ENCODE peak calls at places on chromosomes 12 and 14, in four cellular contexts. V is PC-3, Z is left lung, O is A549. L is an unnamed sample.

GRCh38 chr12:48019639-48020265 is 15.5 kb upstream of the COL2A1 start:
- DNase-seq in V (no peak), Z (no peak), O (no peak), L (no peak)

GRCh38 chr12:46660276-46660675 is 165.5 kb downstream of the SLC38A4 start:
- DNase-seq in V (no peak), O (no peak), Z (no peak), L (no peak)

GRCh38 chr14:67417633-67418032 is 5.7 kb upstream of the PLEK2 start:
- DNase-seq in O (no peak), Z (no peak), V (no peak), L (no peak)

GRCh38 chr12:89566615-89567014 is 40.8 kb upstream of the POC1B start:
- DNase-seq in V (no peak), O (no peak), Z (no peak), L (no peak)

GRCh38 chr12:55738113-55739024 is 4.6 kb upstream of the GDF11 start:
- DNase-seq in O (peak; percentile 79), V (peak; percentile 98), Z (peak; percentile 90), L (peak; percentile 73)

GRCh38 chr14:106203438-106203837 is 677.1 kb downstream of the TMEM121 start:
- DNase-seq in Z (no peak), O (no peak), V (no peak), L (no peak)

GRCh38 chr12:114430306-114430705 is 24.4 kb upstream of the TBX5 start:
- DNase-seq in V (peak; percentile 16), Z (no peak), O (no peak), L (no peak)

GRCh38 chr12:124621296-124621660 is 53.9 kb upstream of the NCOR2 start:
- DNase-seq in V (no peak), O (no peak), Z (peak; percentile 67), L (no peak)

GRCh38 chr12:65673732-65674131 is 150.6 kb upstream of the HMGA2 start:
- DNase-seq in Z (no peak), V (peak; percentile 32), O (no peak), L (no peak)

GRCh38 chr12:104488383-104488782 is 31.6 kb downstream of the CHST11 start:
- DNase-seq in Z (no peak), V (no peak), O (no peak), L (no peak)

GRCh38 chr12:97229036-97229435 is 233.6 kb upstream of the RMST start:
- DNase-seq in O (no peak), V (no peak), Z (no peak), L (no peak)

GRCh38 chr14:93748208-93749080 is 39.8 kb downstream of the PRIMA1 start:
- DNase-seq in Z (no peak), O (no peak), V (no peak), L (no peak)

GRCh38 chr14:92323916-92324818 is 1.2 kb downstream of the SLC24A4 start:
- DNase-seq in Z (no peak), V (no peak), O (no peak), L (no peak)

GRCh38 chr14:54189358-54190354 is 207.2 kb upstream of the CDKN3 start:
- DNase-seq in Z (no peak), O (peak; percentile 55), V (peak; percentile 94), L (no peak)

GRCh38 chr12:58302487-58303011 is 361.2 kb downstream of the ATP23 start:
- DNase-seq in O (peak; percentile 42), Z (no peak), V (peak; percentile 88), L (no peak)

GRCh38 chr12:60101715-60102114 is 505.9 kb downstream of the SLC16A7 start:
- DNase-seq in Z (no peak), V (peak; percentile 76), O (no peak), L (no peak)

GRCh38 chr12:47403681-47404080 is 302.1 kb downstream of the RPAP3 start:
- DNase-seq in O (no peak), Z (no peak), V (no peak), L (no peak)

GRCh38 chr12:81284137-81284536 is 206.3 kb downstream of the ACSS3 start:
- DNase-seq in O (no peak), Z (no peak), V (peak; percentile 8), L (no peak)

GRCh38 chr14:36254020-36254614 is 66.3 kb downstream of the MBIP start:
- DNase-seq in V (peak; percentile 25), O (no peak), Z (no peak), L (no peak)

GRCh38 chr12:96814200-96814599 is 92.9 kb upstream of the NEDD1 start:
- DNase-seq in Z (no peak), V (peak; percentile 21), O (no peak), L (no peak)

GRCh38 chr12:122022393-122023338 is 982 bp downstream of the BCL7A start:
- DNase-seq in V (peak; percentile 44), O (no peak), Z (no peak), L (no peak)

GRCh38 chr12:12683725-12684124 is 12.3 kb downstream of the GPR19 start:
- DNase-seq in O (no peak), V (no peak), Z (no peak), L (peak; percentile 44)

GRCh38 chr14:54566410-54567223 is at the start of gene SAMD4A:
- DNase-seq in V (peak; percentile 95), Z (peak; percentile 88), O (peak; percentile 88), L (peak; percentile 68)

GRCh38 chr12:112107306-112107705 is 1.3 kb downstream of the NAA25 start:
- DNase-seq in O (no peak), V (peak; percentile 50), Z (no peak), L (no peak)

GRCh38 chr14:20782280-20782890 is 1.3 kb downstream of the RNASE6 start:
- DNase-seq in Z (no peak), O (no peak), V (peak; percentile 31), L (no peak)

GRCh38 chr14:102362084-102362483 is 606 bp downstream of the CINP start:
- DNase-seq in O (no peak), Z (no peak), V (peak; percentile 39), L (no peak)

GRCh38 chr12:108565976-108566375 is 3.6 kb downstream of the ISCU start:
- DNase-seq in O (peak; percentile 78), V (peak; percentile 96), Z (peak; percentile 87), L (peak; percentile 20)

GRCh38 chr14:81137316-81137715 is 83.4 kb downstream of the GTF2A1 start:
- DNase-seq in V (peak; percentile 64), O (peak; percentile 41), Z (no peak), L (no peak)

GRCh38 chr12:31245822-31246469 is 80.0 kb downstream of the SINHCAF start:
- DNase-seq in Z (no peak), O (peak; percentile 42), V (no peak), L (no peak)

GRCh38 chr12:31248815-31249214 is 77.1 kb downstream of the SINHCAF start:
- DNase-seq in O (no peak), V (no peak), Z (no peak), L (no peak)

GRCh38 chr12:31246470-31246850 is 79.5 kb downstream of the SINHCAF start:
- DNase-seq in O (no peak), V (no peak), Z (no peak), L (no peak)

GRCh38 chr12:31250179-31250578 is 75.8 kb downstream of the SINHCAF start:
- DNase-seq in V (no peak), Z (no peak), O (no peak), L (no peak)
- TF ChIP-seq CTCF in V (no peak), Z (no peak), O (no peak), L (no peak)

GRCh38 chr14:99744873-99745224 is 48.4 kb upstream of the EML1 start:
- DNase-seq in Z (no peak), O (no peak), V (no peak), L (no peak)

GRCh38 chr14:99745307-99745951 is 47.8 kb upstream of the EML1 start:
- DNase-seq in O (no peak), V (no peak), Z (no peak), L (no peak)

GRCh38 chr14:99742509-99743487 is 50.4 kb upstream of the EML1 start:
- DNase-seq in O (no peak), Z (no peak), V (no peak), L (no peak)

GRCh38 chr14:99742074-99742473 is 51.1 kb upstream of the EML1 start:
- DNase-seq in V (no peak), O (no peak), Z (no peak), L (no peak)

GRCh38 chr14:99744199-99744872 is 48.9 kb upstream of the EML1 start:
- DNase-seq in O (no peak), V (no peak), Z (no peak), L (no peak)
- H3K4me3 ChIP-seq in O (no peak overlapping the region), V (no peak overlapping the region), Z (no peak overlapping the region), L (no peak overlapping the region)

GRCh38 chr14:85248881-85249635 is 280.9 kb upstream of the FLRT2 start:
- DNase-seq in O (no peak), V (peak; percentile 43), Z (no peak), L (no peak)
- H3K27ac ChIP-seq in O (no peak overlapping the region), V (no peak overlapping the region), Z (no peak overlapping the region), L (no peak overlapping the region)

DNA sequence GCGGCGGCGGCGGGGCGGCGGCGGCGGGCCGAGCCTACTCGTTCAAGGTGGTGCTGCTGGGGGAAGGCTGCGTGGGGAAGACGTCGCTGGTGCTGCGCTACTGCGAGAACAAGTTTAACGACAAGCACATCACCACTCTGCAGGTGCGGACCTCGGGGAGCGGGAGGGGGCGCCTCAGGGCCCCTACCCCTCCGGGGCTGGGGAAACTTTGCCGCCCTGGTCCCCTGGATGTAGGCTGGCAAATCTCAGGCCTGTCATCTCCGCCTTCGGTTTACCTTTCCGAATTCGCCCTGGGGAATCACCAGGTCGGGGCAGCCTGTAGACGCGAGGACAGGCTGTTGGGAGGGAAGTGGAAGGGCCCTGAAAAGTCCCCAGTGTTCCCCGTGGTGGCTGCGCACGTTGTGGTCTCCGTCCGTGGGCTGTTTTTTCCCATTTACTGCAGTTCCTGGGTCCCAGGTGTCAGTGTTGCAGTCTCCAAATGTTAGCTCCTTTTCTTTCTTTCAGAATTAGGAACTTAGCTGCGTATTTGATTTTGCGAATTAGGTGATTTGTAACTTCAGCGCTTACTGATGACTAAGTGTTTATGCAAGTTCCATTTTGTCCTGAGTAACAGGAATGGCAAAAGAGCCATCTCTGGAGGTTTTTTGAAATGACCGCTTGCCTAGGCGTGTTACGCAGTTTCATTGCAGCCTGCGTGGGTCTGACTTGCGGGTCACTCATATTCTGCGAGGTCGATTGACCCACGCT is 656 bp downstream of the RAB21 start:
- DNase-seq in Z (peak; percentile 49), O (peak; percentile 41), V (peak; percentile 48), L (no peak)
- TF ChIP-seq CTCF in Z (no peak), O (peak; percentile 12), V (no peak), L (no peak)

GRCh38 chr14:58641509-58641908 is 3.7 kb downstream of the DACT1 start:
- DNase-seq in Z (no peak), V (peak; percentile 45), O (no peak), L (no peak)

GRCh38 chr14:58640959-58641358 is 3.2 kb downstream of the DACT1 start:
- DNase-seq in Z (no peak), V (no peak), O (no peak), L (no peak)

GRCh38 chr14:58637391-58638230 is at the start of gene DACT1:
- DNase-seq in V (peak; percentile 39), O (peak; percentile 35), Z (peak; percentile 75), L (peak; percentile 44)

GRCh38 chr14:58638231-58639205 is 756 bp downstream of the DACT1 start:
- DNase-seq in V (peak; percentile 49), O (peak; percentile 10), Z (peak; percentile 44), L (no peak)

DNA sequence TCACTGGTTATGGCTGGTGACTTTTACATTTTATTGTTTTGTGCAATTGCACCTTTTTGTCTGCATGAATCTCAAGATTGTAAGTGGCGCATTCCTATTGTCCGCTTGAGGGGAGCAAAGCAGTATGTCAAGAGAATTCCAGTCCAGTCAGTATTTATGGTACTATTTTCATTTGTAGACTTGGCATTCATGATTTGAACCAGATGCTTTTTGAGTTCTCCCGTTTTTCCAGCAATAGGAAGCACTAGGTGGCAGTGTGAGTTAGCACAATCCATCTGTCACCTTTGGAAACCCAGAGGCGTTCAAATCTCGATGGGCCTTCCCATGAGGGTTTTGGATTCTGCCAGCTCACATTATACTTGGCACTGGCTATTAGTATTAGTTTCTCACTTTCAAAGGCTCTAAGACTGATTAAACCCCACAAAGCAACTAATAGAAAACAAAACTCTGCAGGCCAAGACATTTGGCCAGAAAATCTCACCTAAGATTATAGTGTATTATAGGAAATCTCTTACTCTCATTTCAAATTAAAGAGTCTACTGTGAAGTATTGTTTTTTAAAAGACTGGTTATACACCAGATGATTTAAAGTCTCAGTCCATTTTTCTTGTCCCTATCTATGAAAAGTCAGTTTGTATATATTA is 2.2 kb downstream of the DACT1 start:
- DNase-seq in O (peak; percentile 65), Z (no peak), V (peak; percentile 96), L (no peak)
- H3K4me3 ChIP-seq in O (no peak overlapping the region), Z (no peak overlapping the region), V (no peak overlapping the region), L (peak overlapping the region; percentile 75)

L was measured in dorsolateral prefrontal cortex.